ENCODE peak calls at places on chromosomes 1 and 21, in nine cellular contexts. One of them, this sample, is unnamed.

GRCh38 chr1:145751491-145752021 is 32.3 kb downstream of the CD160 start:
- DNase-seq in cardiac fibroblast: peak
- DNase-seq in A549: no peak
- DNase-seq in psoas muscle: no peak
- DNase-seq in suprapubic skin: no peak
- DNase-seq in AG09309: peak
- DNase-seq in adrenal gland: no peak
- DNase-seq in fibroblast of lung: peak
- DNase-seq in astrocyte of the spinal cord: peak
- DNase-seq in this sample: peak

GRCh38 chr1:184691719-184692324 is 62.8 kb downstream of the EDEM3 start:
- DNase-seq in cardiac fibroblast: peak
- DNase-seq in A549: peak
- DNase-seq in psoas muscle: no peak
- DNase-seq in suprapubic skin: no peak
- DNase-seq in AG09309: peak
- DNase-seq in adrenal gland: no peak
- DNase-seq in fibroblast of lung: peak
- DNase-seq in astrocyte of the spinal cord: peak
- DNase-seq in this sample: peak

GRCh38 chr1:21338568-21339401 is 48.5 kb upstream of the ECE1 start:
- DNase-seq in cardiac fibroblast: peak
- DNase-seq in A549: no peak
- DNase-seq in psoas muscle: peak
- DNase-seq in suprapubic skin: peak
- DNase-seq in AG09309: no peak
- DNase-seq in adrenal gland: peak
- DNase-seq in fibroblast of lung: peak
- DNase-seq in astrocyte of the spinal cord: peak
- DNase-seq in this sample: no peak

GRCh38 chr1:185961664-185962063 is 227.5 kb downstream of the HMCN1 start:
- DNase-seq in cardiac fibroblast: peak
- DNase-seq in A549: no peak
- DNase-seq in psoas muscle: no peak
- DNase-seq in suprapubic skin: no peak
- DNase-seq in AG09309: no peak
- DNase-seq in adrenal gland: no peak
- DNase-seq in fibroblast of lung: peak
- DNase-seq in astrocyte of the spinal cord: no peak
- DNase-seq in this sample: no peak

GRCh38 chr21:45531393-45532215 is 10.6 kb downstream of the SLC19A1 start:
- DNase-seq in cardiac fibroblast: no peak
- DNase-seq in A549: no peak
- DNase-seq in psoas muscle: peak
- DNase-seq in suprapubic skin: peak
- DNase-seq in AG09309: no peak
- DNase-seq in adrenal gland: no peak
- DNase-seq in fibroblast of lung: no peak
- DNase-seq in astrocyte of the spinal cord: no peak
- DNase-seq in this sample: no peak

GRCh38 chr1:218482683-218483082 is 137.5 kb downstream of the TGFB2 start:
- DNase-seq in cardiac fibroblast: peak
- DNase-seq in A549: no peak
- DNase-seq in psoas muscle: no peak
- DNase-seq in suprapubic skin: no peak
- DNase-seq in AG09309: no peak
- DNase-seq in adrenal gland: no peak
- DNase-seq in fibroblast of lung: peak
- DNase-seq in astrocyte of the spinal cord: no peak
- DNase-seq in this sample: no peak

GRCh38 chr1:78691995-78692747 is 42.5 kb downstream of the IFI44 start:
- DNase-seq in cardiac fibroblast: no peak
- DNase-seq in A549: no peak
- DNase-seq in psoas muscle: no peak
- DNase-seq in suprapubic skin: no peak
- DNase-seq in AG09309: no peak
- DNase-seq in adrenal gland: no peak
- DNase-seq in fibroblast of lung: peak
- DNase-seq in astrocyte of the spinal cord: peak
- DNase-seq in this sample: no peak

GRCh38 chr1:216758182-216758581 is 35.0 kb upstream of the ESRRG start:
- DNase-seq in cardiac fibroblast: peak
- DNase-seq in A549: no peak
- DNase-seq in psoas muscle: no peak
- DNase-seq in suprapubic skin: no peak
- DNase-seq in AG09309: no peak
- DNase-seq in adrenal gland: no peak
- DNase-seq in fibroblast of lung: no peak
- DNase-seq in astrocyte of the spinal cord: no peak
- DNase-seq in this sample: no peak

GRCh38 chr1:212520299-212520698 is 87.6 kb downstream of the NENF start:
- DNase-seq in cardiac fibroblast: no peak
- DNase-seq in A549: no peak
- DNase-seq in psoas muscle: no peak
- DNase-seq in suprapubic skin: no peak
- DNase-seq in AG09309: no peak
- DNase-seq in adrenal gland: no peak
- DNase-seq in fibroblast of lung: no peak
- DNase-seq in astrocyte of the spinal cord: no peak
- DNase-seq in this sample: no peak

GRCh38 chr1:213715182-213715581 is 272.6 kb upstream of the PROX1 start:
- DNase-seq in cardiac fibroblast: no peak
- DNase-seq in A549: no peak
- DNase-seq in psoas muscle: no peak
- DNase-seq in suprapubic skin: no peak
- DNase-seq in AG09309: no peak
- DNase-seq in adrenal gland: no peak
- DNase-seq in fibroblast of lung: no peak
- DNase-seq in astrocyte of the spinal cord: no peak
- DNase-seq in this sample: no peak

GRCh38 chr1:24830680-24831272 is 85.5 kb downstream of the CLIC4 start:
- DNase-seq in cardiac fibroblast: peak
- DNase-seq in A549: peak
- DNase-seq in psoas muscle: no peak
- DNase-seq in suprapubic skin: no peak
- DNase-seq in AG09309: peak
- DNase-seq in adrenal gland: no peak
- DNase-seq in fibroblast of lung: peak
- DNase-seq in astrocyte of the spinal cord: peak
- DNase-seq in this sample: peak

GRCh38 chr1:109257682-109258421 is 8.5 kb downstream of the CELSR2 start:
- DNase-seq in cardiac fibroblast: no peak
- DNase-seq in A549: no peak
- DNase-seq in psoas muscle: no peak
- DNase-seq in suprapubic skin: no peak
- DNase-seq in AG09309: no peak
- DNase-seq in adrenal gland: no peak
- DNase-seq in fibroblast of lung: no peak
- DNase-seq in astrocyte of the spinal cord: no peak
- DNase-seq in this sample: no peak

GRCh38 chr1:65389296-65389695 is 31.2 kb upstream of the LEPR start:
- DNase-seq in cardiac fibroblast: no peak
- DNase-seq in A549: no peak
- DNase-seq in psoas muscle: no peak
- DNase-seq in suprapubic skin: no peak
- DNase-seq in AG09309: no peak
- DNase-seq in adrenal gland: no peak
- DNase-seq in fibroblast of lung: no peak
- DNase-seq in astrocyte of the spinal cord: no peak
- DNase-seq in this sample: no peak

DNA sequence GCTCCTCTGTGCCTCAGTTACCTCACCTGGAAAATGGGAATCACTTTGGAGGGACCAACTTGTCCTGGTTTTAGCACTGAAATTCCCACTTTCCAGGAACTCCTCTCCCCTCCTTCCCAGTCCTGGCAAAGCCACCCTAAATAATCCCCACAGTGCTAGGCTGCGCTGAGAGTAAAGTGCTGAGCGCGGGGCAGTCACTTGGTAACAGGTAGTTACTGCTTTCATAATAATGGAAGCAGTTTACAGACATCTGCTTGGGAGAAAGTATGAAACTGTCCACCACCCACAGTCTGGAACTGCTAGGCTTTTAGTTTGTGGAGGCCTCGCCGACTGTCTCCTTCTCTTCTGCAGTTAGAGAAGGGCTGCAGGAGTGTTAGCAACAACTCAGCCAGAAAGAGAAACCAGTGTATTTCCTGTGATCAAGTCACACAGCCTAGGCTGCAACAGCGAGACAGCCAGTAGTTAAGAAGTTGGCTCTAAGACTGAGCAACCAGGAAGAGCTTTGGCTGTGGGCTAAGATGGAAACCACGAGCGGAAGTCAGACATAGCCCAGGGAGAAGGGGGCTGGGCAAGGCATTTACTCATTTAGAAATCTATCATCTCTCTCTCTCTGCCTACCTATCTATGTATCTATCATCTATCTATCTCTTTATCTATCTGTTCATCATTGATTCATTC is 30.8 kb upstream of the ABCG1 start:
- DNase-seq in cardiac fibroblast: peak
- DNase-seq in A549: no peak
- DNase-seq in psoas muscle: no peak
- DNase-seq in suprapubic skin: no peak
- DNase-seq in AG09309: no peak
- DNase-seq in adrenal gland: no peak
- DNase-seq in fibroblast of lung: no peak
- DNase-seq in astrocyte of the spinal cord: peak
- DNase-seq in this sample: no peak
- H3K4me3 ChIP-seq in cardiac fibroblast: no peak
- H3K4me3 ChIP-seq in A549: no peak
- H3K4me3 ChIP-seq in psoas muscle: no peak
- H3K4me3 ChIP-seq in suprapubic skin: no peak
- H3K4me3 ChIP-seq in AG09309: no peak
- H3K4me3 ChIP-seq in adrenal gland: no peak
- H3K4me3 ChIP-seq in fibroblast of lung: no peak
- H3K4me3 ChIP-seq in astrocyte of the spinal cord: no peak
- H3K4me3 ChIP-seq in this sample: no peak

DNA sequence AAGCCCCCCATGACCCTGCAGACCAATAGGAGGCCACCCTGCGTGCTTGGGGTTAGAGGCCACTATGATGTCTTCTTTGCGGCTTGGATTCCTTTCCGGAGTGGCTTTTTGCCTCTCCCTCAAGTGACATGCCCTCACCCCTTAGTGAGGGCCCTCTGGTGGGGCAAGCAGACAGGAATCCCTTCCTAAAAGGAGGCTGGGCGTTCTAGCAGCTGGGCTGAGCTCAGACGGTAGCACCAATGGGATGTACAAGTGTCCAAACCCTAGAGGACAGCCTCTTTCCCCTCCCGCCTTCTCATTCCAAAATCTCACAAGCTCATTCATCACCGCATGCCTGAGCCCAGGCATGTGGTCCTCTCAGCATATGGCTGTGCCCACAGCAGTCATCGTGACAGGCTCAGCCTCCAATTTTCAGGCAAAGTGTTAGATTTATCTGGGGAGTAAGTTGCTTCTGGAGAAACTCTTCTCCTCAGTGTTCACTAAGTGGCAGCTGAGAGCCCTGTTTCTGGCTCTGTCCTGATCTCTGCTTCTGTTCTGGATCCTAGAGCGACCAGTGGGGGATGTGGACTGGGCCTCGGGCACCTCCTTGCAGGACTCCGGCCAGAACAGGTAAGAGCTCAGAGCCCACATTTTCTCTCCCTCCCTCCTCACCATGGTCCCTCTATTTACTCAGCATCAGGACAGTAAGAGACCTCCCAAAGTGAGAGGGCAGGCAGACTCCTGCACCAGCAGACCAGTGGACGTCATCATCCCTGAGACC is 4.8 kb downstream of the KIAA1614 start:
- DNase-seq in cardiac fibroblast: peak
- DNase-seq in A549: peak
- DNase-seq in psoas muscle: no peak
- DNase-seq in suprapubic skin: no peak
- DNase-seq in AG09309: no peak
- DNase-seq in adrenal gland: no peak
- DNase-seq in fibroblast of lung: no peak
- DNase-seq in astrocyte of the spinal cord: no peak
- DNase-seq in this sample: no peak
- TF ChIP-seq CTCF in cardiac fibroblast: no peak
- TF ChIP-seq CTCF in A549: no peak
- TF ChIP-seq CTCF in psoas muscle: no peak
- TF ChIP-seq CTCF in suprapubic skin: no peak
- TF ChIP-seq CTCF in AG09309: no peak
- TF ChIP-seq CTCF in adrenal gland: no peak
- TF ChIP-seq CTCF in fibroblast of lung: no peak
- TF ChIP-seq CTCF in astrocyte of the spinal cord: peak
- TF ChIP-seq CTCF in this sample: no peak

DNA sequence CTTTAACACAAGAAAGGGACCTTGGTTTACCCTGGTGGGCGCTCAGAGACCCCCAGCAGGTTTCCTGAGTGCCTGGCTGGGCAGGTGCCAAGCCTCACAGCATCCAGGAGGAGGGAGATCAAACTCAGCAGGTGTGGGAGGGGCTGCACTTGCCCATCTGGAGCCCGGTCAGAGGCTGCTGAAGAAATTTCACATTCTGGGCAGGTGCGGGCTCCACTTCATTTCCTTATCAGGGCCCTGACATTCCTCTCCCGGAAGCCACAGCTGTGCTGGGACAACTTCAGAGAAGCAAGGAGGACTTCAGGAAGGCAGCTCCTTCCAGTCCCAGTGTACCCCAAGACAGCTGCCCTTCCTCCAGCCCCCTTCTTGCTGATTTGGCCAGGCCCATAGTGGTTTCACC is 82.9 kb downstream of the ITPKB start:
- DNase-seq in cardiac fibroblast: no peak
- DNase-seq in A549: no peak
- DNase-seq in psoas muscle: peak
- DNase-seq in suprapubic skin: no peak
- DNase-seq in AG09309: no peak
- DNase-seq in adrenal gland: no peak
- DNase-seq in fibroblast of lung: no peak
- DNase-seq in astrocyte of the spinal cord: no peak
- DNase-seq in this sample: no peak
- H3K4me3 ChIP-seq in cardiac fibroblast: no peak
- H3K4me3 ChIP-seq in A549: no peak
- H3K4me3 ChIP-seq in psoas muscle: no peak
- H3K4me3 ChIP-seq in suprapubic skin: no peak
- H3K4me3 ChIP-seq in AG09309: no peak
- H3K4me3 ChIP-seq in adrenal gland: no peak
- H3K4me3 ChIP-seq in fibroblast of lung: no peak
- H3K4me3 ChIP-seq in astrocyte of the spinal cord: no peak
- H3K4me3 ChIP-seq in this sample: no peak

DNA sequence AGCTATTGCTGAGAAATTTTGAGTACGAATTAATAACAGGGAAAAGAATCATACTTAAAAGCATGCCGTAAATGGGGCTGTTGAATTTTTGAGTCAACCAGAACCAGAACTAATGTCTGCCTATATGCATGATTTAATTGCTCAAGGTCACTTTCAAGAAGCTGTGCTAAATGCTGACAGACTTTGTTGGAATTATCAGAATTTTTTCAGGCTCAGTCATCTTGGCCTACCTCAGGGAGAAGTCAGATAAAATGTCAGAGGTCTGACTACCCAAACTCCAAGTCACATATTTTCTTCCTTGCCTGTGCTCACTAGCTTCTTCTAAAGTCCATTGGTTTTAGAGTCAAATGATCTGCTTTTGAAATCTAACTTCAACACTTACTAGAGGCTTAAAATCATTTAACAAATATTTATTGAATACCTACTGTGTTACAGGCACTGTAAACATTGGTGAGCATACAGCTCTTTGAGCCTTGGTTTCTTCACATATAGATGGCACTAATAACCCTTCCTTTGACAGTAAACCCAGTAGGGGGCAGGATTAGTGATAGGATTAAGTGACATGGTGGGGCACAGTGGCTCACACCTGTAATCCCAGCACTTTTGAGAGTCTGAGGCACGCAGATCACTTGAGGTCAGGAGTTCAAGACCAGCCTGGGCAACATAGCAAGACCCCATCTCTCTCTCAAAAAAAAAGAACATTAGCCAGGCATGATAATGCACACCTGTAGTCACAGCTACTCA is 121.2 kb upstream of the SLC44A3 start:
- DNase-seq in cardiac fibroblast: peak
- DNase-seq in A549: peak
- DNase-seq in psoas muscle: no peak
- DNase-seq in suprapubic skin: no peak
- DNase-seq in AG09309: no peak
- DNase-seq in adrenal gland: no peak
- DNase-seq in fibroblast of lung: no peak
- DNase-seq in astrocyte of the spinal cord: peak
- DNase-seq in this sample: no peak
- TF ChIP-seq CTCF in cardiac fibroblast: no peak
- TF ChIP-seq CTCF in A549: no peak
- TF ChIP-seq CTCF in psoas muscle: no peak
- TF ChIP-seq CTCF in suprapubic skin: no peak
- TF ChIP-seq CTCF in AG09309: no peak
- TF ChIP-seq CTCF in adrenal gland: no peak
- TF ChIP-seq CTCF in fibroblast of lung: no peak
- TF ChIP-seq CTCF in astrocyte of the spinal cord: no peak
- TF ChIP-seq CTCF in this sample: no peak